ENCODE peak calls at places on chromosome 19, in four cellular contexts. P, Y, V and Z are unnamed samples.

GRCh38 chr19:40348961-40349507 is 539 bp downstream of the PLD3 start:
- DNase-seq in P (no peak), Y (no peak), V (peak), Z (no peak)

GRCh38 chr19:48844472-48844871 is 8.2 kb upstream of the HSD17B14 start:
- DNase-seq in P (no peak), Y (no peak), V (no peak), Z (peak)

GRCh38 chr19:13629687-13630357 is 123.5 kb upstream of the CACNA1A start:
- DNase-seq in P (no peak), Y (no peak), V (peak), Z (peak)

GRCh38 chr19:8254286-8255001 is 45.3 kb downstream of the CERS4 start:
- DNase-seq in P (no peak), Y (no peak), V (no peak), Z (no peak)

GRCh38 chr19:2569596-2570465 is 93.9 kb downstream of the GADD45B start:
- DNase-seq in P (no peak), Y (peak), V (no peak), Z (no peak)

GRCh38 chr19:29737461-29738000 is 22.5 kb upstream of the C19orf12 start:
- DNase-seq in P (no peak), Y (no peak), V (no peak), Z (no peak)

GRCh38 chr19:50921391-50922315 is 10.5 kb upstream of the KLK4 start:
- DNase-seq in P (no peak), Y (no peak), V (no peak), Z (no peak)

GRCh38 chr19:10173527-10173926 is 21.2 kb downstream of the DNMT1 start:
- DNase-seq in P (no peak), Y (no peak), V (no peak), Z (no peak)

GRCh38 chr19:1045247-1045603 is 5.3 kb downstream of the ABCA7 start:
- DNase-seq in P (no peak), Y (no peak), V (no peak), Z (no peak)

GRCh38 chr19:3890590-3890989 is 10.1 kb downstream of the ATCAY start:
- DNase-seq in P (no peak), Y (no peak), V (no peak), Z (no peak)

GRCh38 chr19:42348211-42348610 is 22.8 kb downstream of the MEGF8 start:
- DNase-seq in P (no peak), Y (no peak), V (no peak), Z (no peak)

GRCh38 chr19:8449830-8450229 is 5.1 kb downstream of the HNRNPM start:
- DNase-seq in P (no peak), Y (no peak), V (no peak), Z (no peak)

GRCh38 chr19:40755248-40755624 is 4.2 kb downstream of the SNRPA start:
- DNase-seq in P (no peak), Y (no peak), V (no peak), Z (no peak)

GRCh38 chr19:10854350-10855089 is 6.3 kb downstream of the C19orf38 start:
- DNase-seq in P (no peak), Y (no peak), V (no peak), Z (no peak)

GRCh38 chr19:13974073-13974472 is 21.8 kb downstream of the DCAF15 start:
- DNase-seq in P (no peak), Y (no peak), V (no peak), Z (no peak)

GRCh38 chr19:14023404-14024235 is 4.3 kb upstream of the RLN3 start:
- DNase-seq in P (peak), Y (no peak), V (no peak), Z (no peak)

GRCh38 chr19:42290523-42291436 is 11.2 kb upstream of the PRR19 start:
- DNase-seq in P (no peak), Y (no peak), V (no peak), Z (no peak)

GRCh38 chr19:49331616-49332055 is 3.6 kb upstream of the CD37 start:
- DNase-seq in P (no peak), Y (peak), V (no peak), Z (no peak)

GRCh38 chr19:55111238-55111831 is 6.1 kb downstream of the PPP1R12C start:
- DNase-seq in P (no peak), Y (no peak), V (no peak), Z (no peak)

GRCh38 chr19:55114566-55115145 is 2.8 kb downstream of the PPP1R12C start:
- DNase-seq in P (no peak), Y (no peak), V (no peak), Z (no peak)

GRCh38 chr19:55112246-55112780 is 5.1 kb downstream of the PPP1R12C start:
- DNase-seq in P (no peak), Y (no peak), V (no peak), Z (no peak)

GRCh38 chr19:55113570-55114039 is 3.8 kb downstream of the PPP1R12C start:
- DNase-seq in P (peak), Y (peak), V (peak), Z (peak)

GRCh38 chr19:55112781-55113569 is 4.5 kb downstream of the PPP1R12C start:
- DNase-seq in P (peak), Y (no peak), V (no peak), Z (no peak)
- TF ChIP-seq CTCF in P (no peak), Y (no peak), V (no peak), Z (peak)

GRCh38 chr19:45681391-45682015 is 10.2 kb downstream of the SNRPD2 start:
- DNase-seq in P (peak), Y (peak), V (no peak), Z (no peak)

GRCh38 chr19:45682117-45682516 is 9.6 kb downstream of the SNRPD2 start:
- DNase-seq in P (no peak), Y (no peak), V (no peak), Z (no peak)

GRCh38 chr19:45677351-45678230 is 9.6 kb downstream of the GIPR start:
- DNase-seq in P (peak), Y (peak), V (no peak), Z (no peak)

GRCh38 chr19:45670670-45671453 is 2.8 kb downstream of the GIPR start:
- DNase-seq in P (peak), Y (peak), V (no peak), Z (no peak)

DNA sequence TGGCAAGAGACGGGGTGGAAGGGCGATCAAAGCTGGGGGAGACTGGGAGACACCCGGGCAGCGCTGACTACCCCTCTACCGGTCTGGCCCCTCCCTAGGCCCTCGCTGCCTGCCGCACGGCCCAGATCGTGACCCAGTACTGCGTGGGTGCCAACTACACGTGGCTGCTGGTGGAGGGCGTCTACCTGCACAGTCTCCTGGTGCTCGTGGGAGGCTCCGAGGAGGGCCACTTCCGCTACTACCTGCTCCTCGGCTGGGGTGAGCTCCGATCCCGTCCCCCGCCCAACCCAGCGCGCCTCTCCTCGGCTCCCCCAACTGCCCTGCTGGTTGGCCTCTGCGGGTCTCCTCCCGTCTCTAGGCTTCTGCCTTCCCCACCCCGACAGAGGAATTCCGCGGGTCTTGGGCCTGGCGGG is 8.8 kb downstream of the GIPR start:
- DNase-seq in P (no peak), Y (no peak), V (no peak), Z (no peak)
- H3K4me3 ChIP-seq in P (peak), Y (no peak), V (no peak), Z (peak)

GRCh38 chr19:54100560-54100959 is at the start of gene OSCAR:
- DNase-seq in P (no peak), Y (no peak), V (no peak), Z (no peak)

GRCh38 chr19:54095136-54095858 is 5.3 kb downstream of the OSCAR start:
- DNase-seq in P (no peak), Y (no peak), V (no peak), Z (no peak)

GRCh38 chr19:54102421-54103169 is at the start of gene NDUFA3:
- DNase-seq in P (peak), Y (peak), V (peak), Z (peak)

GRCh38 chr19:54094601-54095000 is 6.0 kb downstream of the OSCAR start:
- DNase-seq in P (no peak), Y (no peak), V (no peak), Z (no peak)

GRCh38 chr19:54096642-54097106 is 3.9 kb downstream of the OSCAR start:
- DNase-seq in P (no peak), Y (no peak), V (peak), Z (no peak)
- TF ChIP-seq CTCF in P (no peak), Y (no peak), V (peak), Z (peak)

GRCh38 chr19:30781047-30781446 is 408.9 kb downstream of the ZNF536 start:
- DNase-seq in P (no peak), Y (no peak), V (no peak), Z (no peak)
- H3K4me3 ChIP-seq in P (no peak), Y (no peak), V (no peak), Z (no peak)

GRCh38 chr19:35248310-35249145 is at the start of gene LSR:
- DNase-seq in P (no peak), Y (peak), V (no peak), Z (no peak)
- TF ChIP-seq CTCF in P (no peak), Y (no peak), V (no peak), Z (no peak)

DNA sequence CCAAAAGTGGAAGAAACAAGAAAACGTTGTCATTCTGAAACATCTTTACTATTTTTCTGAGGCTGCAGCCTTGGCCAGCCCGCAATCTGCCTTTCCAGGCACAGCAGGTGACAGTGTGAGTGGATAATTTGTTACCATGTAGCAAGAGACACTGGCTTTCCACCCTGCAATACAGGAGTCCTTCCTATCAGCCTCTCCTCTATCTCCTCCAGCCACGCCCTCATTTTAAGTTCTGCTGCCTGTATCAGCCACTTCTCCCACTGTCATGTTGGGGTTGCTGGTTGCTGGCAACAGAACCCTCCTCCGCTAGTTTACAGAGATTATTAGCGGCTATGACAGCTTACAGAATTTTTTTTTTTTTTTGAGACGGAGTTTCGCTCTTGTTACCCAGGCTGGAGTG is 7.7 kb upstream of the LGALS7 start:
- DNase-seq in P (no peak), Y (no peak), V (no peak), Z (no peak)
- H3K4me3 ChIP-seq in P (no peak), Y (no peak), V (no peak), Z (no peak)

GRCh38 chr19:45863840-45864628 is at the start of gene FOXA3:
- DNase-seq in P (peak), Y (no peak), V (no peak), Z (no peak)

GRCh38 chr19:45862271-45862563 is 730 bp downstream of the SYMPK start:
- DNase-seq in P (no peak), Y (no peak), V (no peak), Z (no peak)

GRCh38 chr19:45864629-45865082 is 530 bp downstream of the FOXA3 start:
- DNase-seq in P (no peak), Y (no peak), V (no peak), Z (no peak)

GRCh38 chr19:45863335-45863839 is 440 bp upstream of the SYMPK start:
- DNase-seq in P (no peak), Y (no peak), V (no peak), Z (no peak)

DNA sequence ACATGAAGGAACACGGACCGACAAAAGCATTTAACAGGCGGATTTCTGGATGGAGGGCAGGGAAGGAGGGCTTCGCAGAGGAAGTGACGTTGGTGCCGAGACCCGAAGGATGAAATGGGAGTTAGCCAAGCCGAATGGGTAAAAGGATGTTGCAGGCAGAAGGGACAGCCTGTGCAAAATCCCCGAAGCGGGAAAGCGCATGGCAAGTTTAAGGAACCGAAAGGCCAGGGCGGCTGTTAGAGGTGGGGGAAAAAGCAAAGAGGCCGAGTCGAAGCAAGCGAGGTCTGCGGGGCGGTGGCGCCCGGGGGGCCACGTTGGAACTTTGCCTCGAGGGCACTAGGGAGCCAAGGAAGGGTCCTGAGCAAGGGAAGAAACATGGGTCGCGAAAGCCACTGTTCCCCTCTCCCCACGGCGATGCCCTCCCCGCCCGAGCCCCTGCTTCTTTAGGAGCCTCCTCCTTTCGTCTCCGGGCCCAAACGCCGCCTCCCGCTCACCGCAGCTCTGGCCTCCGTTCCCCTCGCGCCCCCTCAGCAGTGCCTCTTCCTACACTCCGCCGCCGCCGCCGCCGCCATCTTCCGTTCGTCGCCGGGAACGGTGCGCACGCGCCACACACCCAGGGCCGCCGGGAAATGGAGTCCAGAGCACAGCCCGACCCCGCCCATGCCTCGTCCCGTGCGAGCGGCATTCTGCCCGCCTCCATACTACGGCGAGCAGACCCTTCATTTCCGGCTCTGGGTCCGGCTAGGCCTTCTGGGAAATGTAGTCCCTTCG is at the start of gene SYMPK:
- DNase-seq in P (peak), Y (peak), V (peak), Z (peak)
- TF ChIP-seq CTCF in P (no peak), Y (no peak), V (no peak), Z (no peak)

DNA sequence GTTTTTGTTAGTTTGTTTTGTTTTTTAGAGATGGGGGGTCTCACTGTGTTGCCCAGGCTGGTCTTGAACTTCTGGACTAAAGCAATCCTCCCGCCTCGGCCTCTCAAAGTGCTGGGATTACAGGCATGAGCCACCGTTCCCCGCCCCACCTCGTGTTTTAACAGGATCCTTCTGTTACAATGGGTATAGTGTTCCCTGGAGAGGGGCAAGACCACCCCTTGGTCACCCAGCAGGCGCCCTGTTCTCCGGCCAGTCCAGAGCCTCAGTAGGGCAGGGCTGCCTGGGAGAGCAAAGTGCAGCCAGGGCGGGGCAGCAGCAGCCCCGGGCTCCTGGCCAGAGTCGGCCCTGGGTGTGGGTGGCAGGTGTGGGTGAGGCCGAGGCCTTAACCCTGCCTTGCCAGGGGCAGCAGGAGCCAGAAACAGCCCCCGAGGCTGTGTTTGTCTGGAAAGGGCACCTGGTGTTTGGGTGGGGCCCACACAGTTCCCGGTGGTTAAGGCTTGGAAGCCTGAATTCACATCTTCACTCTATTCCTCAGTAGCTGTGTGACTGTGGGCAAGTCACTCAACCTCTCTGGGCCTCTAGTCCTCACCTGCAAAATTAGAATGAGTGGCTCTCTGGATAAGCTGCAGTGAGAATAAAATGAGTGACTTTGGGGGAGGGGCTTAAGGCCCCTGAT is 7.2 kb downstream of the VASP start:
- DNase-seq in P (peak), Y (no peak), V (no peak), Z (no peak)
- H3K4me3 ChIP-seq in P (no peak), Y (no peak), V (no peak), Z (no peak)